ENCODE peak calls at places on chromosomes 1 and 21, in four cellular contexts. T is neuronal stem cell, M is GM23248, V is mammary epithelial cell. H is an unnamed sample. For H3K27me3, the result is how much of the 10 kb centered on the place peaks cover.

GRCh38 chr1:75233302-75233929 is 99.2 kb downstream of the LHX8 start:
- DNase-seq in M (peak), V (peak), T (peak), H (peak)

GRCh38 chr1:185786524-185786923 is 52.3 kb downstream of the HMCN1 start:
- DNase-seq in T (no peak), M (peak), V (no peak), H (no peak)

GRCh38 chr21:40595806-40596205 is 251.2 kb downstream of the DSCAM start:
- DNase-seq in M (no peak), T (no peak), V (peak), H (no peak)

GRCh38 chr1:163928080-163928479 is 606.3 kb downstream of the NUF2 start:
- DNase-seq in M (no peak), V (no peak), T (no peak), H (no peak)

GRCh38 chr1:43435146-43436145 is 18.3 kb downstream of the HYI start:
- DNase-seq in V (no peak), M (peak), T (no peak), H (no peak)

GRCh38 chr1:43930168-43930948 is 3.2 kb upstream of the ARTN start:
- DNase-seq in M (peak), V (no peak), T (no peak), H (peak)

GRCh38 chr1:193060938-193061337 is 1.5 kb downstream of the RO60 start:
- DNase-seq in T (no peak), M (peak), V (peak), H (peak)

GRCh38 chr1:12063141-12064072 is at the start of gene TNFRSF8:
- DNase-seq in V (peak), M (peak), T (no peak), H (no peak)

GRCh38 chr1:187999973-188000372 is 1171.2 kb downstream of the PLA2G4A start:
- DNase-seq in M (peak), V (no peak), T (no peak), H (no peak)

GRCh38 chr1:234136073-234136472 is 231.6 kb downstream of the SLC35F3 start:
- DNase-seq in M (no peak), T (no peak), V (no peak), H (no peak)

GRCh38 chr1:202133989-202134388 is 10.5 kb downstream of the ARL8A start:
- DNase-seq in T (no peak), V (no peak), M (no peak), H (no peak)

GRCh38 chr1:9825101-9826074 is 1.6 kb upstream of the CLSTN1 start:
- DNase-seq in M (peak), V (peak), T (no peak), H (peak)

GRCh38 chr1:96370752-96371151 is 350.8 kb upstream of the PTBP2 start:
- DNase-seq in M (peak), V (peak), T (no peak), H (no peak)

GRCh38 chr1:19648689-19649088 is 4.6 kb downstream of the NBL1 start:
- DNase-seq in T (no peak), M (peak), V (no peak), H (no peak)

GRCh38 chr1:156444407-156445001 is 56.1 kb downstream of the MEF2D start:
- DNase-seq in M (peak), T (no peak), V (no peak), H (peak)

GRCh38 chr1:192158181-192158580 is at the start of gene RGS18:
- DNase-seq in T (no peak), V (no peak), M (no peak), H (peak)

GRCh38 chr1:201488817-201489581 is 17.9 kb downstream of the CSRP1 start:
- DNase-seq in T (no peak), V (peak), M (peak), H (no peak)

GRCh38 chr21:45109831-45110492 is 35.6 kb downstream of the ADARB1 start:
- DNase-seq in T (no peak), M (no peak), V (no peak), H (peak)

GRCh38 chr1:94522304-94522703 is 19.3 kb downstream of the F3 start:
- DNase-seq in M (peak), T (peak), V (peak), H (peak)

GRCh38 chr1:105023719-105024118 is 1274.0 kb downstream of the AMY1C start:
- DNase-seq in V (no peak), T (no peak), M (no peak), H (no peak)

GRCh38 chr1:113887392-113887767 is at the start of gene BCL2L15:
- DNase-seq in M (no peak), T (no peak), V (no peak), H (no peak)

GRCh38 chr21:36075171-36075570 is 5.3 kb downstream of the CBR1 start:
- DNase-seq in T (no peak), V (peak), M (no peak), H (no peak)

GRCh38 chr1:235649722-235650163 is at the start of gene GNG4:
- DNase-seq in T (peak), M (no peak), V (no peak), H (no peak)

GRCh38 chr1:162177126-162177525 is 107.6 kb downstream of the NOS1AP start:
- DNase-seq in M (peak), T (no peak), V (peak), H (no peak)

GRCh38 chr1:55353709-55354620 is 138.8 kb upstream of the USP24 start:
- DNase-seq in M (peak), T (no peak), V (no peak), H (no peak)

GRCh38 chr1:19441048-19441447 is 44.3 kb downstream of the CAPZB start:
- DNase-seq in V (no peak), M (peak), T (no peak), H (no peak)

GRCh38 chr1:189752461-189752860 is 725.2 kb downstream of the BRINP3 start:
- DNase-seq in M (no peak), V (no peak), T (no peak), H (no peak)

GRCh38 chr1:160124709-160125478 is 9.3 kb downstream of the ATP1A2 start:
- DNase-seq in M (peak), T (no peak), V (peak), H (no peak)

GRCh38 chr1:30649321-30649991 is 73.9 kb downstream of the MATN1 start:
- DNase-seq in M (no peak), T (no peak), V (peak), H (no peak)

GRCh38 chr1:203584040-203584439 is 42.6 kb upstream of the ATP2B4 start:
- DNase-seq in V (no peak), M (peak), T (no peak), H (no peak)

GRCh38 chr1:181033128-181033798 is 520 bp upstream of the MR1 start:
- DNase-seq in T (no peak), V (peak), M (peak), H (peak)

GRCh38 chr1:222897527-222898190 is 82.8 kb downstream of the DISP1 start:
- DNase-seq in M (peak), T (no peak), V (no peak), H (no peak)

DNA sequence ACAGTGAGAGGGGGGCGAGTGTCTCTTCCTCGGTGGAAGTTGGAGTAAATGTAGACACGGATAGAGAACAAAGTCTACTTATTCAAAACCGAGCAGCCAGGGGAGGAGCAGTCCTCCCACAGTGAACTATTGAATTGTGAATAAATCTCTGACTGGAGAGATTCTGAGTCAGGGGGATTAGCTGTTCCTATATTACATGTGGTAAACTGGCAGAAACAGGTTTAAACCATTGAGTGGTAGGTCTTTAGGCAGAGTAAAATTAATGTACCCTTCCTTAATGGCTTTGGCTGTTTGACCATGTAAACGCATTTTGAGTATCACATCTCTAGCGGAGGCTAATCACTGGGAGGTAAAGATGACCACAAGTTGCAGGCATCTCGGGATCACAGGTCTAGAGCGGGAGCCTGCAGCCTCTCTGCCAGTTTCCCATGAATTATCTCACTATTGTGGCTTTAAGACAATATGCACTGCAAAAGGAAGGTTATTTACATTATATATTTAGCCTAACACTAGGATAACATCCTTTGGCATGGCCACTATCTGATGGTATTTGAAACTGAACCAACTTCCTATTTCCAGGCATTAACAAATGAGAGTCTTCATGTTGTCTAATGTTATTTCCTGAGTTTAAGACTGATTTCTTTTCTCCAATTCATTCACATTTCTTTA is 7.9 kb upstream of the DISC1 start:
- DNase-seq in T (no peak), V (no peak), M (no peak), H (no peak)
- H3K27me3 ChIP-seq in T (under half), V (under half), M (under half), H (under half)

GRCh38 chr1:219518168-219518905 is 94.6 kb downstream of the ZC3H11B start:
- DNase-seq in M (peak), T (no peak), V (peak), H (no peak)
- H3K4me2 ChIP-seq in M (no peak), T (no peak), V (no peak), H (no peak)

DNA sequence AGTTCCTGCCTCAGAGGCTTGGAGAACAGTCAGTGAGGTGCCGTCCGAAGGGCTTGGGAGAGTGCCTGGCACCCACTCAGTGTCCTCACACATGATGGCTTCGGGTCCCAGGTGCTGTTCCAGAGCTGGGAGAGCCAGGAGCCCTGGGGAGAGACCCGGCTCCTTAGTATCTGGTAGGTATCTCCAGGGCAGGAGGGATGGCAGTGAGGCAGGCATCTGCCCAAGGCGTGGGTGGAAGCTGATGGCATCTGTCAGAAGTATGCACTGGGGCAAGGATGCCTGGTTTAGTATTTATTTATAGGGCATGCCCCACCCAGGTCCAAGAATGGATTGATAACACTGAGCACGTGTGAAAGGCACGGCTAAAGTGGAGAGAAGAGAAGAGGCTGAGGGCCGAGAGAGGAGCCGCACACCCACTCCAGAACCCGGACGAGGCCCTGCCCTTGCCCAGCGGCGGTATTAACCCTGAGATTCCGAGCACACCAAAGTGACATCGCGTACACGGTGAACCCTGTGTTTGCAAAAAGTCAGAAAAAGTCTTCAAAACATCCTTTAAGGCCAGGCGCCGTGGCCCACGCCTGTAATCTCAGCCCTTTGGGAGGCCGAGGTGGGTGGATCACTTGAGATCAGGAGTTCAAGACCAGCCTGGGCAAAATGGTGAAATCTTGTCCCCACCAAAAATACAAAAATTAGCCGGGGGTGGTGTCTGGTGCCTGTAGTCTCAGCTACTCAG is 2.4 kb downstream of the TP73 start:
- DNase-seq in T (no peak), M (no peak), V (no peak), H (no peak)
- H3K27me3 ChIP-seq in T (under half), M (half or more), V (under half), H (under half)

GRCh38 chr1:6033986-6034749 is 11.5 kb upstream of the KCNAB2 start:
- DNase-seq in T (no peak), V (peak), M (peak), H (peak)
- H3K4me2 ChIP-seq in T (peak), V (no peak), M (no peak), H (no peak)

GRCh38 chr1:154379301-154379700 is 25.8 kb upstream of the IL6R start:
- DNase-seq in T (no peak), V (no peak), M (no peak), H (no peak)
- H3K27me3 ChIP-seq in T (under half), V (under half), M (under half), H (under half)

DNA sequence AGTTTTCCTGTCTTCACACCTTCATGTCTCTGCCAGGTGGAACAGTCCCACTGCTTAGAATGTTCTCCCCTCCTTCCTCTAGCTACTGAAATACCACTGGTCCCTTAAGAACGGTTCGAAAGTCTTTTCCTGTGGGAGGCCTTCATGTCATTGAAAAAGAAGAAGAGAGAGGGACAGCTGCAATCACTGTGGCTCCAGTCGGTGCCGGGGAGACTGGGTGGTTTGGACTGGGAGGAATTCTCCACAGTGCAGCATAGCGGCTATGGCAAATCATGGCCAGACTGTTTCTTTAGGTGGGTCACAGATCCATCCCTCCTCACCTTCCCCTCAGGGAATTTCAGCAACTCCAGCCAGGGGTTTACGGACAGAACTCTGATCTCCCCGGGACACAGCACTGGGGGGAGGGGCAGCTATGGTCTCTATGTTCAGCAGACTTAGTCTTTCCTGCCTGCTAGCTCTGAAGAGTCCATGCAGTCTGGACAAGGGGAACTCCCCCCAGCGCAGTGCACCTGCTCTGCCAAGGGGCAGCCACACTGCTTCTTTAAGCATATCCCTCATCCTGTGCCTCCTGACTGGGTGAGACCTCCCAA is 567.2 kb downstream of the SMYD3 start:
- DNase-seq in T (no peak), M (no peak), V (no peak), H (no peak)
- H3K4me2 ChIP-seq in T (no peak), M (no peak), V (no peak), H (no peak)

DNA sequence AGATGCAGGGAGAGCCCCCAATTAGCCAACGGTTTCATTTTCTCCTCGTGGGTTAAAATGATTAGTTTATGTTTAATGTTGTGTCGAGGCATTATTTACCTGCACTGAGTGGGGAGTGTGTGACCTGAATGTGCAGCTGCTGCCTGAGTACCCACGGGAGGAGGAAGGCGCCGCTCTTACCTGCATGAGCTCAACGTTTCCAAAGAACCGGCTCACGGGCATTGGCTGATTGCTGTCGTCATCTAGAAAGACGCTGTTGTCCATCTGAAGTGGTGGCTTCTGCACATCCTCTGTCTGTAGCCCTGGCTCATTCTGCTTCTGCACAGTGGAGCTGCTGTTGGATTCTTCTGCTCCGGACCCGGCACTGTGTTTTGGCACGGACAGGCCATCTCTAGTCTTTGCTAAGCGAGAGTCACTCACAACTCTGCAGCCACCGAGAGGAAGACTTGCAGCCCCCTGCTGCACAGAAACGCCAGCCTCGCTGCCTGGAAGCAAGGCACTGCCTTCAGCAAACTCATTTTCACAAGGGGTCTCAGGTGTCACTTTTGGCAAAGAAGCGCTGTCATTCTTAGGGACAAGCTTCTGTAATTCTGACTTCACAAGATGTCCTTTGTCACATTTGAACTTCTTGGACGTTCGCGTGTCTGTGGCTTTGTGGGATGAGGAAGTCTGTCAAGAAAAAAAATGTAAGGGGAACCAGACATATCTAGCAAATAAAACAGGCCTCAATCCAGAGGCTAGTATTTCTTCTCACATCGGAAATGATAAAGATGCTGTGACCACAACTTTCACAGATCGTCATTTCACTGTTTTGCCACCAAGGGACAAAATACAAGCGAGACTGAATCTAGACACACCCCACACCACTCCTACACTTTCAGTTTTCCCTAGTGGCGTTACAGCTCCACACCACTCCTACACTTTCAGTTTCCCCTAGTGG is 9.4 kb downstream of the C1orf174 start:
- DNase-seq in V (no peak), M (no peak), T (no peak), H (no peak)
- H3K27me3 ChIP-seq in V (under half), M (under half), T (under half), H (under half)

DNA sequence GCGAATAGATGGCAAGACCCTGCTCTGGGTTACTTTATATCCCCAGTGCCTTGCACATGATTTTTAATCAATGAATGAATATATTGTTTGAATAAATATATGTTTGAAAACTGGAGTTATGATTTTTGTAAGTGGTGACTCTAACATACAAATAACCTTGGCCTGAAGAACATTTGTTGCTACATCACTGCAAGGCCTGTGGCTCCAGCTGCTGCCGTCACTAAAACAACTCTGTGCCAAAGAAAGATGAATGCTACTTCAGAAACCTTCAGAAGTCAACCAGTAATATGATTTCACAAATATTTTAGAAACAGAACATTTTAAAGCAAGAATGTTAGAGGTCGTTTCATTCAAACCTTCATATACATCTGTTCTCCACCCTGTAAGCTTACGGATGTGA is 60.6 kb upstream of the SEC16B start:
- DNase-seq in V (no peak), M (no peak), T (no peak), H (no peak)
- H3K4me2 ChIP-seq in V (no peak), M (no peak), T (no peak), H (no peak)